ENCODE peak calls at places on chromosomes 11 and 22, in six cellular contexts. W, P, F, Y, M and J are unnamed samples.

GRCh38 chr11:115081972-115082371 is 403.6 kb downstream of the NXPE2 start:
- DNase-seq in W (no peak), P (no peak), F (no peak), Y (no peak), M (no peak), J (no peak)

GRCh38 chr11:1696608-1697570 is at the start of gene KRTAP5-6:
- DNase-seq in W (no peak), P (no peak), F (no peak), Y (no peak), M (no peak), J (no peak)

GRCh38 chr22:45777046-45777851 is 105.6 kb downstream of the ATXN10 start:
- DNase-seq in W (no peak), P (no peak), F (no peak), Y (no peak), M (no peak), J (no peak)

GRCh38 chr11:93738647-93739081 is 2.6 kb downstream of the TAF1D start:
- DNase-seq in W (no peak), P (no peak), F (no peak), Y (no peak), M (no peak), J (no peak)

GRCh38 chr11:127117231-127117671 is 116.7 kb upstream of the KIRREL3 start:
- DNase-seq in W (no peak), P (no peak), F (no peak), Y (no peak), M (no peak), J (no peak)

GRCh38 chr22:46132830-46133587 is 17.3 kb upstream of the PPARA start:
- DNase-seq in W (no peak), P (no peak), F (no peak), Y (no peak), M (no peak), J (no peak)

GRCh38 chr11:17183836-17184235 is 23.9 kb downstream of the PIK3C2A start:
- DNase-seq in W (no peak), P (no peak), F (no peak), Y (no peak), M (no peak), J (no peak)

GRCh38 chr11:121237686-121238658 is 54.6 kb upstream of the SC5D start:
- DNase-seq in W (no peak), P (no peak), F (no peak), Y (no peak), M (no peak), J (peak; percentile 34)

GRCh38 chr22:39594411-39594810 is 23.9 kb downstream of the CACNA1I start:
- DNase-seq in W (no peak), P (no peak), F (no peak), Y (no peak), M (no peak), J (no peak)

GRCh38 chr22:48004038-48004437 is 1241.6 kb downstream of the TBC1D22A start:
- DNase-seq in W (no peak), P (no peak), F (no peak), Y (no peak), M (no peak), J (no peak)

GRCh38 chr11:118531597-118532084 is 649 bp downstream of the TMEM25 start:
- DNase-seq in W (no peak), P (no peak), F (no peak), Y (no peak), M (no peak), J (peak; percentile 17)

GRCh38 chr11:118295834-118296454 is 8.6 kb upstream of the CD3E start:
- DNase-seq in W (no peak), P (peak; percentile 71), F (no peak), Y (peak; percentile 75), M (no peak), J (no peak)

GRCh38 chr11:65524010-65524746 is 705 bp upstream of the SCYL1 start:
- DNase-seq in W (no peak), P (no peak), F (no peak), Y (no peak), M (no peak), J (peak; percentile 23)